ENCODE peak calls at places on chromosomes 12 and 14, in five cellular contexts. V is GM12878, E is K562, L is HepG2, A is H1. J is an unnamed sample.

GRCh38 chr12:49340971-49341776 is 4.2 kb upstream of the C1QL4 start:
- DNase-seq in E (no peak), L (no peak), A (no peak), V (no peak), J (no peak)

GRCh38 chr12:44490181-44490580 is 385.9 kb downstream of the NELL2 start:
- DNase-seq in V (no peak), E (no peak), L (no peak), A (no peak), J (no peak)

GRCh38 chr12:132222096-132222807 is 78.0 kb downstream of the NOC4L start:
- DNase-seq in V (peak), A (no peak), E (no peak), L (peak), J (no peak)

GRCh38 chr12:101967506-101967905 is 90.1 kb downstream of the DRAM1 start:
- DNase-seq in V (peak), E (no peak), A (no peak), L (no peak), J (no peak)

GRCh38 chr12:93569301-93569655 is 3.2 kb upstream of the SOCS2 start:
- DNase-seq in A (no peak), L (no peak), E (no peak), V (no peak), J (no peak)

GRCh38 chr12:76464636-76465166 is 94.9 kb downstream of the OSBPL8 start:
- DNase-seq in V (no peak), A (no peak), L (no peak), E (no peak), J (no peak)

GRCh38 chr14:95956601-95957460 is 80.2 kb downstream of the TUNAR start:
- DNase-seq in E (no peak), V (no peak), A (no peak), L (no peak), J (no peak)

GRCh38 chr14:103724116-103724515 is 8.5 kb downstream of the ZFYVE21 start:
- DNase-seq in E (no peak), V (no peak), A (no peak), L (no peak), J (peak)

GRCh38 chr12:114851981-114852380 is 168.0 kb upstream of the TBX3 start:
- DNase-seq in V (no peak), E (no peak), A (no peak), L (no peak), J (no peak)

GRCh38 chr12:22083167-22083566 is 37.1 kb downstream of the CMAS start:
- DNase-seq in A (no peak), L (peak), E (no peak), V (no peak), J (no peak)

GRCh38 chr14:74735113-74735512 is 22.2 kb downstream of the FCF1 start:
- DNase-seq in L (no peak), A (no peak), V (no peak), E (no peak), J (no peak)

GRCh38 chr12:125549836-125550235 is 484.6 kb downstream of the AACS start:
- DNase-seq in A (peak), L (no peak), E (peak), V (no peak), J (no peak)

GRCh38 chr12:132362966-132363660 is 33.7 kb upstream of the GALNT9 start:
- DNase-seq in E (no peak), A (no peak), V (no peak), L (no peak), J (no peak)

GRCh38 chr14:93981874-93982683 is 5.7 kb upstream of the ASB2 start:
- DNase-seq in L (no peak), V (no peak), A (no peak), E (no peak), J (no peak)

GRCh38 chr12:131946757-131947156 is 3.0 kb upstream of the EP400 start:
- DNase-seq in E (no peak), A (no peak), V (no peak), L (no peak), J (no peak)

GRCh38 chr12:1517007-1517406 is 77.4 kb downstream of the FBXL14 start:
- DNase-seq in L (peak), A (peak), V (no peak), E (no peak), J (peak)

GRCh38 chr12:108627134-108627920 is 6.4 kb downstream of the SELPLG start:
- DNase-seq in A (no peak), E (no peak), L (no peak), V (no peak), J (no peak)

GRCh38 chr14:28765907-28766504 is 581 bp upstream of the FOXG1 start:
- DNase-seq in V (no peak), E (peak), L (no peak), A (peak), J (peak)

GRCh38 chr12:10140001-10140400 is 10.0 kb upstream of the CLEC7A start:
- DNase-seq in E (no peak), V (peak), A (no peak), L (peak), J (peak)

GRCh38 chr14:94066089-94066676 is 14.8 kb downstream of the DDX24 start:
- DNase-seq in E (no peak), V (no peak), A (no peak), L (peak), J (no peak)

GRCh38 chr12:126747530-126748149 is 1519.3 kb upstream of the TMEM132C start:
- DNase-seq in E (peak), V (no peak), L (peak), A (peak), J (peak)

GRCh38 chr14:32756173-32756572 is 182.5 kb upstream of the NPAS3 start:
- DNase-seq in A (no peak), E (no peak), L (no peak), V (no peak), J (no peak)

GRCh38 chr12:59036973-59037807 is 116.9 kb upstream of the LRIG3 start:
- DNase-seq in V (no peak), L (no peak), E (no peak), A (no peak), J (no peak)

GRCh38 chr12:80936353-80936641 is 1.4 kb downstream of the LIN7A start:
- DNase-seq in V (no peak), E (no peak), A (no peak), L (no peak), J (no peak)

GRCh38 chr12:120930032-120930431 is 25.9 kb upstream of the SPPL3 start:
- DNase-seq in A (no peak), E (no peak), L (no peak), V (no peak), J (no peak)

GRCh38 chr12:5165296-5165970 is 121.8 kb downstream of the KCNA5 start:
- DNase-seq in E (no peak), V (no peak), A (no peak), L (no peak), J (no peak)

GRCh38 chr12:5166976-5167375 is 123.3 kb downstream of the KCNA5 start:
- DNase-seq in E (no peak), V (no peak), L (no peak), A (no peak), J (peak)

GRCh38 chr12:5168148-5168547 is 124.5 kb downstream of the KCNA5 start:
- DNase-seq in V (no peak), A (no peak), E (no peak), L (no peak), J (no peak)

GRCh38 chr12:5160827-5161226 is 117.1 kb downstream of the KCNA5 start:
- DNase-seq in E (no peak), V (no peak), A (no peak), L (no peak), J (no peak)

GRCh38 chr12:5163661-5164060 is 120.0 kb downstream of the KCNA5 start:
- DNase-seq in A (no peak), E (no peak), V (no peak), L (no peak), J (no peak)
- TF ChIP-seq USF2 in A (no peak), E (no peak), V (no peak), L (no peak), J (no peak)

GRCh38 chr14:61160798-61161197 is 120.3 kb downstream of the TMEM30B start:
- DNase-seq in V (no peak), A (no peak), L (no peak), E (no peak), J (no peak)
- TF ChIP-seq YY1 in V (no peak), A (no peak), L (no peak), E (no peak), J (no peak)

GRCh38 chr14:21475767-21476525 is 813 bp downstream of the RAB2B start:
- DNase-seq in L (peak), A (no peak), V (no peak), E (no peak), J (no peak)
- TF ChIP-seq USF2 in L (no peak), A (no peak), V (no peak), E (no peak), J (no peak)

GRCh38 chr12:4443616-4444015 is 2.0 kb downstream of the FGF6 start:
- DNase-seq in V (no peak), A (peak), L (no peak), E (no peak), J (no peak)

GRCh38 chr12:4445156-4446020 is at the start of gene FGF6:
- DNase-seq in E (no peak), V (no peak), A (peak), L (no peak), J (no peak)

GRCh38 chr12:4446335-4446734 is 720 bp upstream of the FGF6 start:
- DNase-seq in V (no peak), L (no peak), A (peak), E (no peak), J (no peak)

GRCh38 chr12:4441355-4442330 is 4.0 kb downstream of the FGF6 start:
- DNase-seq in V (no peak), L (no peak), A (peak), E (no peak), J (peak)

GRCh38 chr12:4444031-4444430 is 1.6 kb downstream of the FGF6 start:
- DNase-seq in L (no peak), E (no peak), V (no peak), A (no peak), J (no peak)
- TF ChIP-seq YY1 in L (no peak), E (no peak), V (no peak), A (no peak), J (no peak)

GRCh38 chr14:65446159-65446558 is 33.6 kb downstream of the FUT8 start:
- DNase-seq in L (no peak), E (no peak), V (no peak), A (no peak), J (no peak)
- TF ChIP-seq USF2 in L (no peak), E (no peak), V (no peak), A (no peak), J (no peak)

J was measured in SK-N-SH.